ENCODE peak calls at places on chromosomes 2 and 18, in four cellular contexts. O is heart left ventricle, S is A549, P is endothelial cell of umbilical vein. K is an unnamed sample. For H3K4me1, the result is how much of the 10 kb centered on the place peaks cover.

GRCh38 chr2:4914551-4914950 is 777.6 kb upstream of the SOX11 start:
- DNase-seq in P (no peak), O (no peak), S (peak), K (no peak)

GRCh38 chr2:239290618-239291504 is 110.0 kb downstream of the HDAC4 start:
- DNase-seq in O (peak), P (no peak), S (no peak), K (peak)

GRCh38 chr2:53880756-53881155 is 21.0 kb upstream of the GPR75 start:
- DNase-seq in O (no peak), S (no peak), P (no peak), K (no peak)

GRCh38 chr18:54278615-54279014 is 9.3 kb downstream of the POLI start:
- DNase-seq in P (no peak), O (no peak), S (no peak), K (no peak)

GRCh38 chr2:156294945-156295580 is 37.5 kb downstream of the NR4A2 start:
- DNase-seq in S (no peak), O (no peak), P (no peak), K (no peak)

GRCh38 chr18:64322189-64322588 is 173.3 kb upstream of the LINC00305 start:
- DNase-seq in O (no peak), S (no peak), P (no peak), K (no peak)

GRCh38 chr18:45688113-45688512 is 35.9 kb upstream of the SLC14A1 start:
- DNase-seq in P (no peak), S (no peak), O (no peak), K (peak)

GRCh38 chr2:160538115-160538514 is 44.5 kb upstream of the RBMS1 start:
- DNase-seq in S (no peak), O (no peak), P (no peak), K (no peak)

GRCh38 chr2:201621293-201621999 is 21.9 kb downstream of the TMEM237 start:
- DNase-seq in P (peak), O (no peak), S (no peak), K (no peak)

GRCh38 chr2:206452750-206453149 is 9.4 kb downstream of the ADAM23 start:
- DNase-seq in S (no peak), P (no peak), O (peak), K (no peak)

GRCh38 chr18:8719192-8719591 is 13.8 kb downstream of the MTCL1 start:
- DNase-seq in S (no peak), O (no peak), P (no peak), K (no peak)

GRCh38 chr18:55699233-55699765 is 111.3 kb upstream of the TCF4 start:
- DNase-seq in P (no peak), S (no peak), O (no peak), K (no peak)

GRCh38 chr2:239927424-239927981 is 97.6 kb downstream of the NDUFA10 start:
- DNase-seq in O (peak), S (peak), P (peak), K (peak)

GRCh38 chr18:55588001-55588875 is at the start of gene TCF4:
- DNase-seq in P (peak), O (peak), S (peak), K (peak)

GRCh38 chr18:3924455-3924854 is 474.5 kb downstream of the TGIF1 start:
- DNase-seq in O (no peak), S (no peak), P (no peak), K (no peak)

GRCh38 chr2:237295889-237296480 is 118.0 kb downstream of the COL6A3 start:
- DNase-seq in S (no peak), O (no peak), P (no peak), K (no peak)

DNA sequence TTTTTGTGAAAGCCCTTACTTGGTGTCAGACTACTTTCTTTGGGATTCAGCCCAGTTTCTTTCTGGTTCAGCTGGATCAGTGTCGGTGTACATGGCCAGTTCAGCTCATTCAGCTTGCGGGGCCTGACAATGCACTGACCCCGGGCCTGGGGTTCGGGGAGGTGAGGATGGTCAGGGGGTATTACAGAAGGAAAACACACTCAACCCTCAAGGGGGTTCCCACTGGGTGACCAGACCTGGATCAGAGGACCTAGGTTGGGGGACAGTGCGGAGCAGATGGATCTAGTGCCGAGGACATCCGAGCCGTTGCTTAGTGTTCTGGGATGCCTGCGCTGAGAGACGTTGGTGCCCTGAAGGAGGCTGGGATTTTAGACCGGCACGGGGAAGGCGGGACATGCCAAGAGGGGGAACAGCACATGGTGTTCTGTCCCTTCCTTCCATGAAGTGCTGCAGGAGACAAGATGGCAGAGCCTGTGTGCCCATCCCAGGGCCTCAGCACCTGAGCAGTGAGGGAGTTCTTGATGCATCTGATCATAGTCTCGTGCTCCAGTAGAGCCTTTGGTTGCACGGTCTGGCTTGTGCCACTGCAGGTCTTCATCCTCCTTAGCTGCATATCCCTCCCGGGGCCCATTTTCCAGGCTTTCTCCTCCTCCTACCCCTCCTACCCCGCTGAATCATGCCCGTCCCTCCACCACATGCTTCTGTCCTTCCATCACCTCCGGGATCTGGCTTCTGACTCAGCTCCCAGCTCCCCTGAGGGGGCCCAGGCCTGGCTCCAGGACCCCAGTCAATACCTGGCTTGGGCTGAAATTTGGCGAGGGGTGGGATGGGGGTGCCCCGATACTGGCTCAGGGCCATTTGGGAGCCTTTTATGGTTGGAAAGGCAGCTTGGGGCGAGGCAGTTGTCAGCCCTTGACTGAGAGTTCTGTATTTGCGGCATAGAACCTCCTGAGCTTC is 18.0 kb downstream of the SPEG start:
- DNase-seq in S (no peak), O (peak), P (no peak), K (no peak)
- H3K27ac ChIP-seq in S (peak), O (peak), P (no peak), K (no peak)

GRCh38 chr2:150466770-150467640 is 20.5 kb downstream of the RND3 start:
- DNase-seq in S (no peak), O (no peak), P (peak), K (no peak)
- TF ChIP-seq POLR2A in S (no peak), O (no peak), P (peak), K (no peak)

DNA sequence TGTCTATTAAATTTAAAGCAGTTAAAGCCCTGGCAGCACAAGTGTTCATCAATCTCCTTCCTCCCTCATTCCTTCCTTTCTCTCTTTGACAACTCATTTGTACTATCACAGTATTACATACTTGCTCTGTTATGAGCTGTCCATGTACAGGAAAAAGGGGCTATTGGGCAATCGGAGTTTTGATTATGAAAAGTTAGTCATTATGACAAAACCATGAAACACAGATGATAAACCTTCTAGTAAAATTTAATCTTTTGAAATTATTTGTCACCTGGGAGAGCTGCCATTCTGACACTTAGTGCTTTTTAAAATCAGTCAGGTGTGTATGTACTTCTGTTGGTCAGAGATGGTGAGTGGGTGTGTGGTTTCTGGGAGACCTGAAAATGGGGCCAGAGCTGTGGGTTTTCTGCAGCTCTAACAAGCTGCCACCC is 39.4 kb downstream of the MAP4K4 start:
- DNase-seq in S (peak), P (peak), O (no peak), K (no peak)
- H3K4me1 ChIP-seq in S (half or more), P (under half), O (half or more), K (half or more)

DNA sequence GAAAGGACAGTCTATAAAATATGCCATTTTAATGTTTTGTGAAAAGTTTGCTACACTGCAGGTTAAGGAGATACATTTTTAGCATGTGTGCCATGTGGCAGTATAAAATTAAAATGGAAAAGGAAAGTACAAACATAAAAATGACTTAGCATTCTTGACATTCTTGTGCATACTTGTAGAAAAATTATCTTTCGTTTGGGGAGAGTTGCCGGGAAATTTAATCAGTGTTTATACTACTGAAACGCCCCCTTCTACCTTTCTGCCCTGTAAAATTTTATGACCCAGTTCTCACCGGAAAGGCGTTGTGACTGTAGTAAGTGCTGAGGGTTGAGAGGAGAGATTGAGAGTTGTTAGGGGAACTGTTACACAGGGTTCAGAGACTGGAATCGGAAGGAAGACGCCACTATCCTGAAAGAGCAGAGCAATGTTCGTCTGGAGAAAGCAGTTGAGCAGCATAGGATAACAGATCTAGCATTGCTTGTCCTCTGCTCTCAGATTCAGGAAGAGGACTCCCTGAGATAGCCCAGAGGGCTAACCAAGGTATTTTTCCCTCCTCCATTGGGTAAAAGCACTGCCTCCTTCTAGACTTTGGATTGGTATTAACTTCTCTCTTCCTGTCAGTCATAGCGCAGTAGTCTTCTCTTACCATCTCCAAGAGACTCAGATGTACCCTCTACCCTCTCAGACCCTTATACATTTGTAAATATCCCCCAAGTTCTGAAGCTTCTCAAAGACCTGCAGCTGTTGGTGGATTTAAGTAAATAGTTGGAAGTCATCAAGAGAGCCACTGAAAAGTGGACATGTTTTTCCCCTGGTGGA is 2.7 kb downstream of the CDH20 start:
- DNase-seq in P (no peak), S (no peak), O (no peak), K (no peak)
- H3K27ac ChIP-seq in P (no peak), S (no peak), O (no peak), K (no peak)

DNA sequence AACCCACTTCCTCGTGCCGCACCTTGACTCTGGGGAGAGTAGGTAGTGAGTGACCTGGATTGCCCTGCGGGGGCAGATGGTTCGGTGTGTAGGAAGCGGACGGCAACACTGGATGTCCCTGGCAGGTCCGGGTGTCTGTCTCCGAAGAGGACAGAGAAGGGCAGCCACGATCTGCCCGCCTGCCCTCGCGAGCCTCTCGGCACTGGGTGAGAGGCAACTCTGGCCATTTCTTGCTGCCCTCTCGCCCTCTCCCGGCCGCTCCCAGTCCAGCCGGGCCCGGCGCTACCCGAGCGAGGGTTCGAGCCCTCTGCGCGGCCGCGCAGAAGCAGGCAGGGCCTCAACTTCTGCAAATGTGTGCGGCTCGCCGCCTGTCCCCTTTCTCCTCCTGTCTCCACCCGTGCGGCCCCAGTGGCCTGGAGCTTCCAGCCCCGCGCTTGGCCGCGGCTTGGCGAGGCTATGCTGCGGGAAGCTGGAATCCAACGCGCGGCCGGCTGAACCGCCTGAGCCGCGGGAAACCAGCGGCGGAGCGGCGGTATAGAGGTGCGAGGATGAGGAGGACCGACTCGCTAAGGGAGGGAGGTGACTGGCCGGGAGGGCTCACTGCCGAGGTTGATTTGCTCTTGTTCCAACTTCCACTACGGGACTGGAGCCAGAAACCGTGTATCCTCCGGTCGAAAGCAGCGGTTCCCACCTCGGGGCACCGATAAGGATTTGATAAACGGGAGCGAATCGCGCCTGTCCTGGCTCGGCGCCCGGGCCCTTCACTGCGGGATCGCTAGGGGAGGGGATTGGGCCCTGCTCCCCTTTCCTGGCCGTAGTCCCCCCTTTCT is 1.5 kb downstream of the EPAS1 start:
- DNase-seq in O (peak), S (peak), P (peak), K (peak)
- TF ChIP-seq POLR2A in O (no peak), S (no peak), P (no peak), K (no peak)

GRCh38 chr2:96517079-96517478 is 11.9 kb upstream of the NEURL3 start:
- DNase-seq in O (no peak), S (no peak), P (no peak), K (no peak)
- H3K4me1 ChIP-seq in O (under half), S (under half), P (under half), K (under half)

DNA sequence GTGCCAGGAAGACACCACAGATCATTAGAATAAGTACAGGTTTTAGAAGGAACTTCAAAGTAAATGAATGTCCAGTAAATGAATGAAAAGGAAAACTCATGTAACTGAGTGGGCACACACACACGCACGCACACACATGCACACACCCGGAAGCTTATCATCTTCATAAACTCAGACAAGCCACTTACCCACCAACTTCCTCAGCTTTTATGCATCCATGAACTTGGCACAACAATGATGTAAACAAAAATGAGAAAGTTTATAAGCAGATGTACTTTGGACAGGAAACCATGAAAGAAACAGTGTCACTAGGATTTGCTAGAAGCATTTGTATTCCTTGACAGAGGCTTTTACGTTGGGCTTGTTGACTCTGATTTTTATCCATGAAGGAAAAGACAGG is 23.2 kb downstream of the RNF152 start:
- DNase-seq in P (no peak), O (no peak), S (no peak), K (no peak)
- H3K27ac ChIP-seq in P (no peak), O (no peak), S (no peak), K (no peak)

GRCh38 chr2:69572640-69573039 is 70.9 kb downstream of the AAK1 start:
- DNase-seq in S (no peak), O (no peak), P (peak), K (no peak)
- TF ChIP-seq POLR2A in S (no peak), O (no peak), P (no peak), K (no peak)

GRCh38 chr2:241376808-241377207 is 20.7 kb downstream of the FARP2 start:
- DNase-seq in P (no peak), O (no peak), S (no peak), K (no peak)
- H3K4me1 ChIP-seq in P (under half), O (under half), S (under half), K (under half)

GRCh38 chr18:70158992-70159717 is 46.3 kb downstream of the RTTN start:
- DNase-seq in S (no peak), O (no peak), P (no peak), K (no peak)
- H3K27ac ChIP-seq in S (no peak), O (no peak), P (no peak), K (no peak)